ENCODE peak calls at places on chromosomes 11 and 22, in nine cellular contexts. V is germinal center; Z is neuronal stem cell; R is nucleus accumbens; I is tibial nerve; T is stimulated activated CD4-positive, alpha-beta T cell treated with anti-CD3 and anti-CD28 coated beads, Interleukin-2, amount 100 ng/mL, for 24 hours; K is ELF-1; W is iPS DF 6.9; M is caudate nucleus. Y is an unnamed sample.
A peak's percentile ranks its signal among the peaks of the same experiment; 100 is the strongest.

GRCh38 chr11:74371269-74372039 is 26.8 kb downstream of the PGM2L1 start:
- DNase-seq in V (no peak), Z (no peak), R (no peak), I (no peak), T (no peak), K (no peak), W (no peak), M (no peak), Y (no peak)

GRCh38 chr11:129998905-129999304 is 3.7 kb downstream of the PRDM10 start:
- DNase-seq in V (no peak), Z (no peak), R (no peak), I (no peak), T (no peak), K (no peak), W (no peak), M (no peak), Y (no peak)

GRCh38 chr11:133787379-133788103 is 57.8 kb downstream of the SPATA19 start:
- DNase-seq in V (no peak), Z (peak; percentile 46), R (no peak), I (no peak), T (no peak), K (peak; percentile 66), W (peak; percentile 47), M (no peak), Y (no peak)

GRCh38 chr22:35150163-35151107 is 84.5 kb downstream of the ISX start:
- DNase-seq in V (peak; percentile 44), Z (peak; percentile 75), R (peak; percentile 50), I (no peak), T (peak; percentile 68), K (peak; percentile 93), W (no peak), M (no peak), Y (no peak)

GRCh38 chr11:60087239-60087638 is 1.2 kb upstream of the MS4A2 start:
- DNase-seq in V (no peak), Z (no peak), R (no peak), I (no peak), T (no peak), K (no peak), W (no peak), M (no peak), Y (no peak)

GRCh38 chr22:28154856-28155255 is 235.8 kb upstream of the PITPNB start:
- DNase-seq in V (no peak), Z (no peak), R (no peak), I (no peak), T (no peak), K (no peak), W (no peak), M (no peak), Y (no peak)

GRCh38 chr11:101509911-101510310 is 73.9 kb downstream of the TRPC6 start:
- DNase-seq in V (no peak), Z (no peak), R (no peak), I (no peak), T (no peak), K (no peak), W (no peak), M (no peak), Y (no peak)

GRCh38 chr11:58097437-58097836 is 27.9 kb downstream of the OR9I1 start:
- DNase-seq in V (no peak), Z (no peak), R (no peak), I (no peak), T (no peak), K (no peak), W (no peak), M (no peak), Y (no peak)

GRCh38 chr22:17554814-17555213 is 8.5 kb upstream of the SLC25A18 start:
- DNase-seq in V (no peak), Z (no peak), R (no peak), I (no peak), T (no peak), K (no peak), W (no peak), M (no peak), Y (no peak)

GRCh38 chr11:34825315-34825669 is 90.9 kb downstream of the APIP start:
- DNase-seq in V (no peak), Z (no peak), R (no peak), I (no peak), T (no peak), K (no peak), W (no peak), M (no peak), Y (no peak)

GRCh38 chr11:126317681-126318641 is 14.1 kb downstream of the DCPS start:
- DNase-seq in V (no peak), Z (no peak), R (no peak), I (peak; percentile 73), T (no peak), K (no peak), W (no peak), M (no peak), Y (peak; percentile 32)

GRCh38 chr11:117313103-117313502 is 3.0 kb downstream of the BACE1 start:
- DNase-seq in V (no peak), Z (no peak), R (no peak), I (no peak), T (no peak), K (no peak), W (no peak), M (no peak), Y (no peak)